ENCODE peak calls at places on chromosomes 16 and 17, in six cellular contexts. G is mesendoderm, D is H1, I is H9, R is neuronal stem cell, P is IMR-90. N is an unnamed sample.

GRCh38 chr16:67563708-67564468 is 1.6 kb downstream of the CTCF start:
- DNase-seq in P (peak; percentile 88), R (no peak), G (peak; percentile 41), D (no peak), I (no peak), N (peak; percentile 89)

GRCh38 chr16:73717266-73718057 is 579.2 kb upstream of the PSMD7 start:
- DNase-seq in G (no peak), I (no peak), R (no peak), P (no peak), D (no peak), N (no peak)

GRCh38 chr17:14950216-14950615 is 314.9 kb downstream of the PMP22 start:
- DNase-seq in R (no peak), I (no peak), D (no peak), G (peak; percentile 64), P (peak; percentile 5), N (peak; percentile 47)

GRCh38 chr17:18974407-18975149 is 22.6 kb downstream of the SLC5A10 start:
- DNase-seq in D (no peak), G (no peak), R (no peak), I (no peak), P (peak; percentile 40), N (no peak)

GRCh38 chr16:13098536-13098935 is 197.1 kb downstream of the SHISA9 start:
- DNase-seq in I (no peak), P (no peak), R (no peak), G (peak; percentile 68), D (no peak), N (no peak)

GRCh38 chr16:87728026-87728425 is 37.8 kb downstream of the KLHDC4 start:
- DNase-seq in R (no peak), I (no peak), G (no peak), D (no peak), P (peak; percentile 66), N (peak; percentile 26)

GRCh38 chr16:17748005-17748719 is 277.4 kb upstream of the XYLT1 start:
- DNase-seq in G (peak; percentile 66), D (peak; percentile 19), R (no peak), P (no peak), I (peak; percentile 67), N (no peak)

GRCh38 chr16:13935408-13935807 is 15.5 kb downstream of the ERCC4 start:
- DNase-seq in P (no peak), I (peak; percentile 71), D (no peak), R (peak; percentile 27), G (peak; percentile 67), N (no peak)

GRCh38 chr17:50205111-50205821 is 3.8 kb upstream of the COL1A1 start:
- DNase-seq in G (no peak), D (no peak), P (peak; percentile 60), I (no peak), R (no peak), N (peak; percentile 76)

GRCh38 chr17:7208754-7209460 is 10.7 kb downstream of the DLG4 start:
- DNase-seq in P (no peak), G (no peak), D (no peak), I (peak; percentile 24), R (no peak), N (no peak)

GRCh38 chr17:69050999-69051775 is 9.5 kb downstream of the ABCA9 start:
- DNase-seq in I (no peak), P (peak; percentile 54), R (no peak), G (no peak), D (no peak), N (peak; percentile 45)

GRCh38 chr17:72591500-72592241 is 470.9 kb downstream of the SOX9 start:
- DNase-seq in D (no peak), I (peak; percentile 63), P (no peak), G (peak; percentile 14), R (peak; percentile 45), N (peak; percentile 35)

GRCh38 chr16:67632415-67633172 is 12.3 kb upstream of the CARMIL2 start:
- DNase-seq in P (peak; percentile 79), D (no peak), R (no peak), G (no peak), I (no peak), N (peak; percentile 10)

GRCh38 chr16:53745753-53746258 is 41.9 kb downstream of the FTO start:
- DNase-seq in D (no peak), R (no peak), I (no peak), P (peak; percentile 62), G (peak; percentile 75), N (no peak)

GRCh38 chr17:80254396-80255241 is 6.0 kb upstream of the RNF213 start:
- DNase-seq in G (peak; percentile 69), D (no peak), I (peak; percentile 32), P (peak; percentile 91), R (no peak), N (peak; percentile 93)

GRCh38 chr16:85387171-85387507 is 226.0 kb upstream of the GSE1 start:
- DNase-seq in G (no peak), D (no peak), R (no peak), P (no peak), I (no peak), N (no peak)

GRCh38 chr17:42249681-42250446 is 26.3 kb downstream of the STAT5B start:
- DNase-seq in D (no peak), R (no peak), G (no peak), I (no peak), P (no peak), N (no peak)

GRCh38 chr16:88911148-88911945 is 44.9 kb upstream of the PABPN1L start:
- DNase-seq in P (peak; percentile 15), I (no peak), D (no peak), R (no peak), G (no peak), N (no peak)
- H2BK15ac ChIP-seq in P (no peak overlapping the region), I (no peak overlapping the region), D (no peak overlapping the region), R (peak overlapping the region; percentile 56), G (no peak overlapping the region), N (no peak overlapping the region)

GRCh38 chr17:66714046-66715023 is 120.6 kb upstream of the CACNG5 start:
- DNase-seq in I (peak; percentile 48), P (no peak), G (no peak), R (no peak), D (no peak), N (no peak)

GRCh38 chr17:66717680-66718079 is 117.2 kb upstream of the CACNG5 start:
- DNase-seq in I (peak; percentile 48), P (peak; percentile 12), G (peak; percentile 44), D (no peak), R (no peak), N (no peak)

GRCh38 chr17:66715076-66715675 is 119.7 kb upstream of the CACNG5 start:
- DNase-seq in P (no peak), R (no peak), D (no peak), I (peak; percentile 28), G (no peak), N (no peak)

GRCh38 chr17:66716236-66717026 is 118.5 kb upstream of the CACNG5 start:
- DNase-seq in I (peak; percentile 36), D (no peak), G (peak; percentile 41), R (no peak), P (peak; percentile 21), N (no peak)

DNA sequence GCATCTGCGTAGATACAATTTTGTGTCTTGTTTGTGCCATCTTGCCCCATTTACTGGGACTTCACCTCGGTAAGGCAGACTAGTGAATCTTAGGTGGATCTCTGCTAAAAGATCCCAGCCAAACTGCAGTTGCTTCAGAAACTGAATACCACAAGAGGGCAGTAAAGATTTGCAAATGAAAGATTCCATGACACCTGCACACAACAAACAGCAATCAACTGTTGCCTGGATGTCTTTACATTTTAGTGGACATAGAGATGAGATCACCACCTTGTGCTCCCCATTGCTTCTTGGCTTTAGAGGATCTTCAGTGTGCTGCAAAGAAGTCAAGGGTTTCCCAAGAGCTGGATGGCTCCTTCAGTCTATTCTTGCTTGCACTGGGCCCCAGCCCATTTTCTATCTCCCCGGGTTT is 119.2 kb upstream of the CACNG5 start:
- DNase-seq in R (peak; percentile 56), P (peak; percentile 75), D (peak; percentile 33), I (peak; percentile 62), G (peak; percentile 85), N (peak; percentile 71)
- H2BK15ac ChIP-seq in R (no peak overlapping the region), P (no peak overlapping the region), D (no peak overlapping the region), I (no peak overlapping the region), G (no peak overlapping the region), N (no peak overlapping the region)

GRCh38 chr16:30896203-30896889 is at the start of gene CTF1:
- DNase-seq in G (peak; percentile 94), I (peak; percentile 85), R (peak; percentile 83), P (peak; percentile 89), D (no peak), N (peak; percentile 90)

GRCh38 chr16:30894540-30895368 is 877 bp upstream of the BCL7C start:
- DNase-seq in G (no peak), I (no peak), P (no peak), R (no peak), D (no peak), N (peak; percentile 3)

GRCh38 chr16:30893744-30894539 is at the start of gene BCL7C:
- DNase-seq in G (peak; percentile 94), I (peak; percentile 92), R (peak; percentile 92), P (peak; percentile 80), D (no peak), N (peak; percentile 88)

GRCh38 chr16:30896890-30897730 is 696 bp downstream of the CTF1 start:
- DNase-seq in G (peak; percentile 98), D (no peak), R (peak; percentile 90), P (peak; percentile 87), I (peak; percentile 96), N (peak; percentile 96)

GRCh38 chr16:30895592-30896202 is 717 bp upstream of the CTF1 start:
- DNase-seq in I (no peak), R (no peak), P (no peak), G (peak; percentile 99), D (no peak), N (no peak)
- H2BK15ac ChIP-seq in I (no peak overlapping the region), R (peak overlapping the region; percentile 71), P (peak overlapping the region; percentile 98), G (no peak overlapping the region), D (peak overlapping the region; percentile 100), N (peak overlapping the region; percentile 55)

GRCh38 chr17:10727192-10727591 is 2.6 kb downstream of the TMEM220 start:
- DNase-seq in R (no peak), D (no peak), P (no peak), I (no peak), G (no peak), N (no peak)

GRCh38 chr17:10728331-10728730 is 1.5 kb downstream of the TMEM220 start:
- DNase-seq in I (no peak), R (no peak), P (no peak), D (no peak), G (no peak), N (no peak)

GRCh38 chr17:10729334-10730193 is at the start of gene TMEM220:
- DNase-seq in D (peak; percentile 38), P (peak; percentile 59), R (peak; percentile 66), I (peak; percentile 91), G (peak; percentile 87), N (peak; percentile 82)

GRCh38 chr17:10724546-10725195 is 5.2 kb downstream of the TMEM220 start:
- DNase-seq in P (no peak), D (no peak), G (no peak), R (no peak), I (no peak), N (no peak)

DNA sequence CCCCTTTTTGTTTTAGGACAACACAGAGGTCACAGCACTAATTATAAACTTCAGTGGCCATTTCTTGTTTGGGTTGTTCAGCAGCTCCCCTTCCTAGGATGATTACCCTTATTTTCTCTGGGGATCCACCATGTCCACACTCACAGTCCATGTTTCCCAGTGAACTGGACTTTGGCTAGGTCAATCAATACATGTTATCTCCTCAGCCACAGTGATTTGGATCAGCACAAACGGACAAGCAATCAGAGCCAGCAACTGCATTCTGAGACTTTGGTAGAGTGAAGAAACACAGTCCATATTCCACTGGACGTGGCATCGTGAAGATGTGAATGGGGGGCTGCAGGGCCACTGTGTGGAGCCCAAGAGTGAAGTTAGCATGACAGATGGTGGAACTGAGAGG is 4.6 kb downstream of the TMEM220 start:
- DNase-seq in G (no peak), R (no peak), I (no peak), D (no peak), P (no peak), N (no peak)
- H2BK15ac ChIP-seq in G (no peak overlapping the region), R (no peak overlapping the region), I (no peak overlapping the region), D (no peak overlapping the region), P (no peak overlapping the region), N (no peak overlapping the region)

GRCh38 chr16:62821771-62822170 is 785.5 kb upstream of the CDH8 start:
- DNase-seq in D (no peak), P (no peak), G (no peak), I (no peak), R (no peak), N (no peak)
- H2BK15ac ChIP-seq in D (no peak overlapping the region), P (no peak overlapping the region), G (no peak overlapping the region), I (no peak overlapping the region), R (no peak overlapping the region), N (no peak overlapping the region)